ENCODE peak calls at places on chromosomes 6 and 20, in four cellular contexts. One of them, this sample, is unnamed. For H3K4me1, the result is how much of the 10 kb centered on the place peaks cover.

GRCh38 chr6:71194730-71195129 is 93.9 kb upstream of the OGFRL1 start:
- DNase-seq in ovary: no peak
- DNase-seq in NT2/D1: no peak
- DNase-seq in hepatocyte: no peak
- DNase-seq in this sample: no peak

GRCh38 chr6:15329154-15329781 is 83.4 kb downstream of the JARID2 start:
- DNase-seq in ovary: no peak
- DNase-seq in hepatocyte: no peak
- DNase-seq in NT2/D1: no peak
- DNase-seq in this sample: no peak

GRCh38 chr6:165986647-165987482 is 180.8 kb downstream of the TBXT start:
- DNase-seq in NT2/D1: no peak
- DNase-seq in ovary: peak
- DNase-seq in hepatocyte: no peak
- DNase-seq in this sample: no peak

GRCh38 chr6:114941078-114941477 is 598.3 kb upstream of the HS3ST5 start:
- DNase-seq in hepatocyte: no peak
- DNase-seq in NT2/D1: no peak
- DNase-seq in ovary: no peak
- DNase-seq in this sample: no peak

GRCh38 chr20:31811198-31811597 is 8.0 kb upstream of the MYLK2 start:
- DNase-seq in hepatocyte: no peak
- DNase-seq in NT2/D1: no peak
- DNase-seq in ovary: no peak
- DNase-seq in this sample: no peak

GRCh38 chr6:11194399-11195274 is 37.8 kb downstream of the NEDD9 start:
- DNase-seq in ovary: no peak
- DNase-seq in NT2/D1: no peak
- DNase-seq in hepatocyte: peak
- DNase-seq in this sample: no peak

GRCh38 chr6:14966111-14966901 is 279.6 kb upstream of the JARID2 start:
- DNase-seq in NT2/D1: no peak
- DNase-seq in ovary: no peak
- DNase-seq in hepatocyte: no peak
- DNase-seq in this sample: no peak

GRCh38 chr6:35511980-35512379 is 716 bp downstream of the TULP1 start:
- DNase-seq in NT2/D1: no peak
- DNase-seq in ovary: no peak
- DNase-seq in hepatocyte: no peak
- DNase-seq in this sample: no peak

GRCh38 chr6:106257195-106257594 is 68.4 kb downstream of the ATG5 start:
- DNase-seq in NT2/D1: no peak
- DNase-seq in ovary: no peak
- DNase-seq in hepatocyte: no peak
- DNase-seq in this sample: no peak

GRCh38 chr6:13653296-13653695 is 38.2 kb downstream of the NOL7 start:
- DNase-seq in NT2/D1: no peak
- DNase-seq in ovary: no peak
- DNase-seq in hepatocyte: no peak
- DNase-seq in this sample: no peak

GRCh38 chr6:158026901-158027589 is 45.4 kb downstream of the SYNJ2 start:
- DNase-seq in hepatocyte: peak
- DNase-seq in NT2/D1: no peak
- DNase-seq in ovary: peak
- DNase-seq in this sample: no peak

GRCh38 chr6:13272131-13273046 is 55.9 kb downstream of the TBC1D7 start:
- DNase-seq in NT2/D1: no peak
- DNase-seq in ovary: no peak
- DNase-seq in hepatocyte: no peak
- DNase-seq in this sample: no peak

GRCh38 chr20:24783631-24784492 is 165.2 kb upstream of the CST7 start:
- DNase-seq in ovary: no peak
- DNase-seq in hepatocyte: peak
- DNase-seq in NT2/D1: no peak
- DNase-seq in this sample: peak

GRCh38 chr6:156262014-156262413 is 515.2 kb upstream of the ARID1B start:
- DNase-seq in hepatocyte: peak
- DNase-seq in ovary: no peak
- DNase-seq in NT2/D1: no peak
- DNase-seq in this sample: no peak

GRCh38 chr6:42783177-42783875 is 1.5 kb downstream of the BICRAL start:
- DNase-seq in ovary: peak
- DNase-seq in hepatocyte: peak
- DNase-seq in NT2/D1: no peak
- DNase-seq in this sample: peak

GRCh38 chr20:37990571-37991151 is 42.6 kb downstream of the TTI1 start:
- DNase-seq in ovary: no peak
- DNase-seq in hepatocyte: peak
- DNase-seq in NT2/D1: no peak
- DNase-seq in this sample: no peak

GRCh38 chr20:54048489-54048888 is 21.9 kb downstream of the BCAS1 start:
- DNase-seq in hepatocyte: no peak
- DNase-seq in NT2/D1: no peak
- DNase-seq in ovary: no peak
- DNase-seq in this sample: no peak

GRCh38 chr20:62762376-62762775 is 33.9 kb upstream of the MRGBP start:
- DNase-seq in hepatocyte: no peak
- DNase-seq in ovary: no peak
- DNase-seq in NT2/D1: no peak
- DNase-seq in this sample: no peak

GRCh38 chr6:79604583-79605037 is 26.5 kb upstream of the SH3BGRL2 start:
- DNase-seq in ovary: no peak
- DNase-seq in NT2/D1: no peak
- DNase-seq in hepatocyte: peak
- DNase-seq in this sample: peak

GRCh38 chr20:46739441-46740213 is 30.2 kb downstream of the SLC2A10 start:
- DNase-seq in ovary: no peak
- DNase-seq in NT2/D1: no peak
- DNase-seq in hepatocyte: peak
- DNase-seq in this sample: peak

GRCh38 chr20:45905505-45906079 is 6.4 kb downstream of the PLTP start:
- DNase-seq in NT2/D1: no peak
- DNase-seq in ovary: no peak
- DNase-seq in hepatocyte: no peak
- DNase-seq in this sample: no peak

GRCh38 chr6:42661540-42662153 is 60.8 kb downstream of the PRPH2 start:
- DNase-seq in ovary: peak
- DNase-seq in hepatocyte: peak
- DNase-seq in NT2/D1: peak
- DNase-seq in this sample: peak

GRCh38 chr6:30485236-30485635 is 4.1 kb upstream of the HLA-E start:
- DNase-seq in NT2/D1: no peak
- DNase-seq in ovary: no peak
- DNase-seq in hepatocyte: no peak
- DNase-seq in this sample: no peak

GRCh38 chr20:6533321-6533720 is 234.2 kb upstream of the BMP2 start:
- DNase-seq in ovary: no peak
- DNase-seq in NT2/D1: no peak
- DNase-seq in hepatocyte: peak
- DNase-seq in this sample: no peak

GRCh38 chr20:3805594-3806264 is 9.6 kb downstream of the CDC25B start:
- DNase-seq in hepatocyte: no peak
- DNase-seq in NT2/D1: no peak
- DNase-seq in ovary: no peak
- DNase-seq in this sample: no peak
- H3K4me1 ChIP-seq in hepatocyte: under half
- H3K4me1 ChIP-seq in NT2/D1: under half
- H3K4me1 ChIP-seq in ovary: under half
- H3K4me1 ChIP-seq in this sample: under half

GRCh38 chr6:131107166-131107565 is 28.1 kb upstream of the AKAP7 start:
- DNase-seq in NT2/D1: no peak
- DNase-seq in hepatocyte: peak
- DNase-seq in ovary: no peak
- DNase-seq in this sample: no peak
- H3K4me1 ChIP-seq in NT2/D1: under half
- H3K4me1 ChIP-seq in hepatocyte: under half
- H3K4me1 ChIP-seq in ovary: under half
- H3K4me1 ChIP-seq in this sample: under half

GRCh38 chr6:31736026-31736767 is at the start of gene CLIC1:
- DNase-seq in NT2/D1: peak
- DNase-seq in hepatocyte: peak
- DNase-seq in ovary: peak
- DNase-seq in this sample: peak

GRCh38 chr6:31734703-31735500 is 1.4 kb downstream of the CLIC1 start:
- DNase-seq in ovary: peak
- DNase-seq in hepatocyte: peak
- DNase-seq in NT2/D1: peak
- DNase-seq in this sample: peak

GRCh38 chr6:31738048-31738979 is 1.5 kb upstream of the MSH5 start:
- DNase-seq in NT2/D1: no peak
- DNase-seq in ovary: no peak
- DNase-seq in hepatocyte: peak
- DNase-seq in this sample: peak

GRCh38 chr6:31737315-31738047 is 1.2 kb upstream of the CLIC1 start:
- DNase-seq in ovary: no peak
- DNase-seq in hepatocyte: peak
- DNase-seq in NT2/D1: no peak
- DNase-seq in this sample: peak

DNA sequence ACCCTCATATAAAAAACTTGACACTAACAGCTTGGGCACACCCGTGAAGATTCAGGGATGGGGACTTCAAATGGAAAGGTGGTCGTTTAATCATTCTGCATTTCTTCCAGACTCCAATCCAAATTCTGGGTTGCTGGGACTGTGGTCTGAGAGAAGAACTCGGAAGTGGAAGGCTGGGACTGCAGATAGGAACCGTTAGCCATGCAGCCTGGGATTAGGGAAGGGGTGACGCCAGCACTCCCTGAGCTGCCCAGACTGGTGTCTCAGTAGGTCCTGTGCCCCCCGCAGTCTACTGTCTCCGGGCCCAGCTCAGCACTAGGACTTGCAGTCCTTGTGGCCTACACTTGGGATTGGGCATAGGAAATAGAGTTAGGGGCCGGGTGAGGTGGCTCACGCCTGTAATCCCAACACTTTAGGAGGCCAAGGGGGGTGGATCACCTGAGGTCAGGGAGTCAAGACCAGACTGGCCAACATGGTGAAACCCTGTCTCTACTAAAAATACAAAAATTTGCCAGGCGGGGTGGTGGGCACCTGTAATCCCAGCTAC is 511 bp upstream of the CLIC1 start:
- DNase-seq in hepatocyte: peak
- DNase-seq in ovary: no peak
- DNase-seq in NT2/D1: no peak
- DNase-seq in this sample: peak
- H3K4me1 ChIP-seq in hepatocyte: under half
- H3K4me1 ChIP-seq in ovary: under half
- H3K4me1 ChIP-seq in NT2/D1: under half
- H3K4me1 ChIP-seq in this sample: under half

GRCh38 chr6:132487762-132488161 is 25.2 kb downstream of the STX7 start:
- DNase-seq in NT2/D1: no peak
- DNase-seq in ovary: no peak
- DNase-seq in hepatocyte: no peak
- DNase-seq in this sample: no peak
- H3K4me1 ChIP-seq in NT2/D1: under half
- H3K4me1 ChIP-seq in ovary: under half
- H3K4me1 ChIP-seq in hepatocyte: under half
- H3K4me1 ChIP-seq in this sample: under half

DNA sequence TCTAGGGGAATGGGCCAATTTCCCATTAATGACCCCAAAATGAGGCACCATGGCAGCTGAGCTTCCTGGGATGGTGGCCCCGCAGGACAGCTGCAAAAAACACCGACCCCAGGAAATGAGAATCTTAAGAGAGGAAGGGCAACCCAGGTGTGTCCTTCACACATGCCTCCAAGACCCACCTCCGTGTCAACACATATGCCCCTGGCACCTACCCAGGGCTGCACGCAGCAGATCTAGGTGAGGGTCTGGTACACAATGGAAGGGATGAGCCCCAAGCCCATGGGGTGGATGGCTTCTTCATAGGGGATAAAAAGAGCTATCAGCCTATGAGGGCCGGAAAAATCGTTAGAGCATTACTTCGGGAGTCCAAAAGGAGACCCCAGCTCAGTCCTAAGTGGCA is 9.5 kb downstream of the MTCH1 start:
- DNase-seq in hepatocyte: no peak
- DNase-seq in ovary: no peak
- DNase-seq in NT2/D1: no peak
- DNase-seq in this sample: no peak
- H3K4me1 ChIP-seq in hepatocyte: under half
- H3K4me1 ChIP-seq in ovary: under half
- H3K4me1 ChIP-seq in NT2/D1: under half
- H3K4me1 ChIP-seq in this sample: under half

DNA sequence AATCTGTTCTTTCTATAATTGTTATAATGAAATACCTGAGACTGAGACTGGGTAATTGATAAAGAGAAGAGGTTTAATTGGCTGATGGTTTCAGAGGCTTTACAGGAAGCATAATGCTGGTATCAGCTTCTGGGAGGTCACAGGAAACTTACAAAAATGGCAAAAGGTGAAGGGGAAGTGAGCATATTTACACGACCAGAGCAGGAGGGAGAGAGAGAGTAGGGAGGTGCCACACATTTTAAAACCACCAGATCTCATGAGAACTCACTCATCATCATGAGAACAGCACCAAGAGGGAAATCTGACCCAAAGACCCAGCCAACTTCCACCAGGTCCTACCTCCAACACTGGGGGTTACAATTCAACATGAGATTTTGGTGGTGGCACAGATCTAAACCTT is 2.6 kb upstream of the SIRPB1 start:
- DNase-seq in NT2/D1: no peak
- DNase-seq in hepatocyte: peak
- DNase-seq in ovary: no peak
- DNase-seq in this sample: no peak
- H3K4me1 ChIP-seq in NT2/D1: under half
- H3K4me1 ChIP-seq in hepatocyte: under half
- H3K4me1 ChIP-seq in ovary: under half
- H3K4me1 ChIP-seq in this sample: under half

DNA sequence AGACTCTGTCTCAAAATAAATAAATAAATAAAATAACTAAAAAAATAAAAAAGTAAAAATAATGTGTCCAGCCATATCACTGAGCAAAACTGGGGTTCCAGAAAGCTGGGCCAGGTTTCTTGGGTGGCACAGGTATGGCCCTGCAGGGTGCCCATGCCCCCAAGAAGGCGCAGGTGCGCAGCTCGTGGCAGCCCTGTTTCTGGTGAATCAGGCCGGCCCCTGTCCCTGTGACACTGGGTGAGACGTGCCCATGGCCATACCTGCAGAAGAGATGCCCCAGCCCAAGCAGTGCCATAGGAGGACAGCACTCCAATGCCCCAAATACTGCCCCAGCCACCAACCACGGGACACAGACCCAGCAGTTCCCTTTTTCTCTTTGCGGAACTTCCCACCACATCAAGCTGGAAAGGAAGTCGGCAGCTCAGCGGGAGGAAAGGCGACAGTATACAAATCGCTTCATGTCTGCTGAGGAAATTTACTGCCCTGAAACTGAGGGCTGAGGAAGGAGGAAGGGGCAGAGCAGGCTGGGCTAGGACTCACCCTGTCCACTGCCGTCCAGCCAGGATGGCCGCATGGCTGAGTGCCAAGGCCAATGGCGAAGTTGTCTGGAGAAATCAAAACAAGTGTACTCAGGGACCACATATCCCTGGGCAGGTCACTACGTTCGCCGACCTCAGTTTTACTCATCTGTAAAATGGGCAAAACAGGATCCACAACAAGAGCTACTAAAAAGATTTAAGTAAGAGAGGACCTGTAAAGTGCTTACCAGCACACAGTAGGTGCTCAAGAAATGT is 55.4 kb downstream of the PREX1 start:
- DNase-seq in NT2/D1: no peak
- DNase-seq in ovary: no peak
- DNase-seq in hepatocyte: no peak
- DNase-seq in this sample: no peak
- H3K4me1 ChIP-seq in NT2/D1: under half
- H3K4me1 ChIP-seq in ovary: under half
- H3K4me1 ChIP-seq in hepatocyte: under half
- H3K4me1 ChIP-seq in this sample: under half

GRCh38 chr6:44119704-44120262 is 7.5 kb downstream of the MRPL14 start:
- DNase-seq in hepatocyte: no peak
- DNase-seq in NT2/D1: no peak
- DNase-seq in ovary: no peak
- DNase-seq in this sample: no peak
- H3K4me1 ChIP-seq in hepatocyte: half or more
- H3K4me1 ChIP-seq in NT2/D1: under half
- H3K4me1 ChIP-seq in ovary: under half
- H3K4me1 ChIP-seq in this sample: under half

This sample was measured in Caco-2.